ENCODE peak calls at places on chromosomes 11 and 22, in five cellular contexts. One of them, this sample, is unnamed.

GRCh38 chr11:62921201-62921572 is at the start of gene CHRM1:
- DNase-seq in RWPE2: no peak
- DNase-seq in neural progenitor cell: no peak
- DNase-seq in ovary: no peak
- DNase-seq in CD8-positive, alpha-beta memory T cell: no peak
- DNase-seq in this sample: no peak

GRCh38 chr22:22092974-22093373 is 110.4 kb upstream of the TOP3B start:
- DNase-seq in RWPE2: no peak
- DNase-seq in neural progenitor cell: no peak
- DNase-seq in ovary: no peak
- DNase-seq in CD8-positive, alpha-beta memory T cell: no peak
- DNase-seq in this sample: no peak

GRCh38 chr11:128421577-128421976 is 165.8 kb downstream of the ETS1 start:
- DNase-seq in RWPE2: no peak
- DNase-seq in neural progenitor cell: peak; percentile 24
- DNase-seq in ovary: no peak
- DNase-seq in CD8-positive, alpha-beta memory T cell: no peak
- DNase-seq in this sample: no peak

GRCh38 chr22:46695346-46696224 is 42.5 kb downstream of the CERK start:
- DNase-seq in RWPE2: no peak
- DNase-seq in neural progenitor cell: no peak
- DNase-seq in ovary: no peak
- DNase-seq in CD8-positive, alpha-beta memory T cell: no peak
- DNase-seq in this sample: no peak

GRCh38 chr11:130209128-130209932 is 49.7 kb downstream of the ST14 start:
- DNase-seq in RWPE2: peak; percentile 51
- DNase-seq in neural progenitor cell: no peak
- DNase-seq in ovary: no peak
- DNase-seq in CD8-positive, alpha-beta memory T cell: no peak
- DNase-seq in this sample: no peak

GRCh38 chr11:69351460-69351859 is 57.5 kb downstream of the MYEOV start:
- DNase-seq in RWPE2: no peak
- DNase-seq in neural progenitor cell: no peak
- DNase-seq in ovary: no peak
- DNase-seq in CD8-positive, alpha-beta memory T cell: no peak
- DNase-seq in this sample: no peak

GRCh38 chr22:25979968-25980367 is 189.3 kb upstream of the SEZ6L start:
- DNase-seq in RWPE2: no peak
- DNase-seq in neural progenitor cell: no peak
- DNase-seq in ovary: no peak
- DNase-seq in CD8-positive, alpha-beta memory T cell: no peak
- DNase-seq in this sample: no peak

GRCh38 chr22:35995345-35995744 is 33.3 kb downstream of the RBFOX2 start:
- DNase-seq in RWPE2: no peak
- DNase-seq in neural progenitor cell: no peak
- DNase-seq in ovary: no peak
- DNase-seq in CD8-positive, alpha-beta memory T cell: no peak
- DNase-seq in this sample: no peak

GRCh38 chr11:120756931-120757330 is 245.4 kb downstream of the GRIK4 start:
- DNase-seq in RWPE2: no peak
- DNase-seq in neural progenitor cell: peak; percentile 28
- DNase-seq in ovary: no peak
- DNase-seq in CD8-positive, alpha-beta memory T cell: no peak
- DNase-seq in this sample: no peak

GRCh38 chr11:126891556-126892217 is 108.9 kb downstream of the KIRREL3 start:
- DNase-seq in RWPE2: no peak
- DNase-seq in neural progenitor cell: no peak
- DNase-seq in ovary: no peak
- DNase-seq in CD8-positive, alpha-beta memory T cell: no peak
- DNase-seq in this sample: no peak

GRCh38 chr22:36077261-36077660 is 48.6 kb upstream of the RBFOX2 start:
- DNase-seq in RWPE2: no peak
- DNase-seq in neural progenitor cell: no peak
- DNase-seq in ovary: no peak
- DNase-seq in CD8-positive, alpha-beta memory T cell: no peak
- DNase-seq in this sample: no peak

GRCh38 chr11:82775736-82776346 is 42.2 kb upstream of the FAM181B start:
- DNase-seq in RWPE2: no peak
- DNase-seq in neural progenitor cell: peak; percentile 59
- DNase-seq in ovary: no peak
- DNase-seq in CD8-positive, alpha-beta memory T cell: no peak
- DNase-seq in this sample: no peak

GRCh38 chr22:44132724-44133123 is 48.0 kb upstream of the PARVG start:
- DNase-seq in RWPE2: no peak
- DNase-seq in neural progenitor cell: no peak
- DNase-seq in ovary: no peak
- DNase-seq in CD8-positive, alpha-beta memory T cell: no peak
- DNase-seq in this sample: no peak

GRCh38 chr11:126638663-126639062 is 283.2 kb downstream of the ST3GAL4 start:
- DNase-seq in RWPE2: no peak
- DNase-seq in neural progenitor cell: no peak
- DNase-seq in ovary: no peak
- DNase-seq in CD8-positive, alpha-beta memory T cell: no peak
- DNase-seq in this sample: no peak

GRCh38 chr22:38696606-38697005 is 4.1 kb downstream of the JOSD1 start:
- DNase-seq in RWPE2: no peak
- DNase-seq in neural progenitor cell: no peak
- DNase-seq in ovary: no peak
- DNase-seq in CD8-positive, alpha-beta memory T cell: no peak
- DNase-seq in this sample: peak; percentile 16

GRCh38 chr11:46353706-46354105 is 6.4 kb downstream of the DGKZ start:
- DNase-seq in RWPE2: no peak
- DNase-seq in neural progenitor cell: no peak
- DNase-seq in ovary: no peak
- DNase-seq in CD8-positive, alpha-beta memory T cell: no peak
- DNase-seq in this sample: no peak

GRCh38 chr11:78664606-78665005 is 89.9 kb upstream of the NARS2 start:
- DNase-seq in RWPE2: no peak
- DNase-seq in neural progenitor cell: no peak
- DNase-seq in ovary: no peak
- DNase-seq in CD8-positive, alpha-beta memory T cell: no peak
- DNase-seq in this sample: no peak

GRCh38 chr11:28621648-28622215 is 513.5 kb downstream of the METTL15 start:
- DNase-seq in RWPE2: no peak
- DNase-seq in neural progenitor cell: no peak
- DNase-seq in ovary: peak; percentile 33
- DNase-seq in CD8-positive, alpha-beta memory T cell: no peak
- DNase-seq in this sample: no peak

GRCh38 chr22:44669725-44670027 is 32.3 kb upstream of the PRR5 start:
- DNase-seq in RWPE2: no peak
- DNase-seq in neural progenitor cell: peak; percentile 68
- DNase-seq in ovary: no peak
- DNase-seq in CD8-positive, alpha-beta memory T cell: no peak
- DNase-seq in this sample: no peak

GRCh38 chr22:31228425-31228824 is 16.3 kb downstream of the LIMK2 start:
- DNase-seq in RWPE2: no peak
- DNase-seq in neural progenitor cell: no peak
- DNase-seq in ovary: no peak
- DNase-seq in CD8-positive, alpha-beta memory T cell: no peak
- DNase-seq in this sample: no peak

GRCh38 chr11:88174627-88175003 is 628 bp downstream of the RAB38 start:
- DNase-seq in RWPE2: peak; percentile 84
- DNase-seq in neural progenitor cell: peak; percentile 45
- DNase-seq in ovary: peak; percentile 63
- DNase-seq in CD8-positive, alpha-beta memory T cell: no peak
- DNase-seq in this sample: no peak

GRCh38 chr11:114295676-114296081 is 520 bp upstream of the NNMT start:
- DNase-seq in RWPE2: no peak
- DNase-seq in neural progenitor cell: no peak
- DNase-seq in ovary: no peak
- DNase-seq in CD8-positive, alpha-beta memory T cell: no peak
- DNase-seq in this sample: no peak

GRCh38 chr22:29071261-29072045 is 1.4 kb upstream of the KREMEN1 start:
- DNase-seq in RWPE2: peak; percentile 84
- DNase-seq in neural progenitor cell: peak; percentile 86
- DNase-seq in ovary: peak; percentile 62
- DNase-seq in CD8-positive, alpha-beta memory T cell: no peak
- DNase-seq in this sample: no peak

GRCh38 chr11:66020618-66021357 is 5.5 kb downstream of the CATSPER1 start:
- DNase-seq in RWPE2: peak; percentile 76
- DNase-seq in neural progenitor cell: no peak
- DNase-seq in ovary: no peak
- DNase-seq in CD8-positive, alpha-beta memory T cell: no peak
- DNase-seq in this sample: no peak

GRCh38 chr22:23418159-23418788 is 161.8 kb downstream of the IGLL1 start:
- DNase-seq in RWPE2: no peak
- DNase-seq in neural progenitor cell: peak; percentile 1
- DNase-seq in ovary: no peak
- DNase-seq in CD8-positive, alpha-beta memory T cell: no peak
- DNase-seq in this sample: no peak

GRCh38 chr11:8328848-8329330 is 65.2 kb upstream of the LMO1 start:
- DNase-seq in RWPE2: peak; percentile 88
- DNase-seq in neural progenitor cell: peak; percentile 95
- DNase-seq in ovary: peak; percentile 71
- DNase-seq in CD8-positive, alpha-beta memory T cell: peak; percentile 9
- DNase-seq in this sample: no peak

GRCh38 chr11:115930276-115930675 is 426.1 kb upstream of the CADM1 start:
- DNase-seq in RWPE2: no peak
- DNase-seq in neural progenitor cell: no peak
- DNase-seq in ovary: no peak
- DNase-seq in CD8-positive, alpha-beta memory T cell: no peak
- DNase-seq in this sample: no peak

GRCh38 chr11:72231396-72232259 is 7.1 kb downstream of the INPPL1 start:
- DNase-seq in RWPE2: no peak
- DNase-seq in neural progenitor cell: no peak
- DNase-seq in ovary: no peak
- DNase-seq in CD8-positive, alpha-beta memory T cell: no peak
- DNase-seq in this sample: no peak

GRCh38 chr11:28673687-28674431 is 565.7 kb downstream of the METTL15 start:
- DNase-seq in RWPE2: no peak
- DNase-seq in neural progenitor cell: no peak
- DNase-seq in ovary: no peak
- DNase-seq in CD8-positive, alpha-beta memory T cell: no peak
- DNase-seq in this sample: no peak

DNA sequence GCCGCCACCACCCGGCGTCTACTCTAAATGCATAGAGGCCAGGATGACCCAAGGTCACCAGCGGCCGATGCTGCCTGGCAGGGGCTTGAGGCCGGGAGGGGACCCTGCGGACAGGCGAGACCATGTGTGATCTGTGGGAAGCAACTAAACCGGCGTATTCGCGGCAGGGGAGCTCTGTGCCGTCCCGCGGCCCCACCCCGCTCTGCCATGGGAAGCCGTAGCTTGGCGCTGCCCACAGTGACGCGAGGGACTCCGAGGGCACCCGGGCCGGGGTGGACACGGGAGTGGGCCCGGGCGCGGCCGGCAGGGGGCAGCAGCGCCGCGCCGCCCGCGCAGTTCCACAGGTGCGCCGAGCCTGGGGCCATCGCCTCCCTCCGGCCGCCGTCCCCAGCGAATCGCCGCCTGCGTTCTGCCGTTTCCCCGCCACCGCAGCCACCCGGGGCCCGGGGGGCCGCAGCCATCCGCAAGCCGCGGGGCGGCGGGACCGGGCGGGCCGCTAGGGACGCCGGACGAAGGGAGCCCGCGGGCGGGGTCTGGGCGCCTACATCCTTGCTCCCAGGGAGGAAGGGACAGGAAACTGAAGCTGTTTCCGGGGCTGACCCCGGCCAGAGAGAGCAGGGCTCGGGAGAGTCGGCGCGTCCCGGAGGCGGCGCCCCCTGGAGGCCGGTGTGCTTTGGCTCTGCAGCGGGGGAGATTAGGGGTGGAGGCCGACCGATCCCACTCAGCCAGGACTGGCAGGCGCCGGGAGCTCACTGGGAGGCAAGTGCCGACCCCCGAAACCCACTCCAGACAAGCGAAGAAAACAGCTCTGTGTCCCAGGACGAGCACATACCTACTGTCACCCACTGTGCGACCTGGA is 12.5 kb upstream of the HDHD5 start:
- DNase-seq in RWPE2: peak; percentile 82
- DNase-seq in neural progenitor cell: peak; percentile 95
- DNase-seq in ovary: peak; percentile 87
- DNase-seq in CD8-positive, alpha-beta memory T cell: peak; percentile 66
- DNase-seq in this sample: peak; percentile 64
- H3K27ac ChIP-seq in RWPE2: peak overlapping the region; percentile 39
- H3K27ac ChIP-seq in neural progenitor cell: peak overlapping the region; percentile 89
- H3K27ac ChIP-seq in ovary: peak overlapping the region; percentile 76
- H3K27ac ChIP-seq in CD8-positive, alpha-beta memory T cell: peak overlapping the region; percentile 31
- H3K27ac ChIP-seq in this sample: peak overlapping the region; percentile 47

DNA sequence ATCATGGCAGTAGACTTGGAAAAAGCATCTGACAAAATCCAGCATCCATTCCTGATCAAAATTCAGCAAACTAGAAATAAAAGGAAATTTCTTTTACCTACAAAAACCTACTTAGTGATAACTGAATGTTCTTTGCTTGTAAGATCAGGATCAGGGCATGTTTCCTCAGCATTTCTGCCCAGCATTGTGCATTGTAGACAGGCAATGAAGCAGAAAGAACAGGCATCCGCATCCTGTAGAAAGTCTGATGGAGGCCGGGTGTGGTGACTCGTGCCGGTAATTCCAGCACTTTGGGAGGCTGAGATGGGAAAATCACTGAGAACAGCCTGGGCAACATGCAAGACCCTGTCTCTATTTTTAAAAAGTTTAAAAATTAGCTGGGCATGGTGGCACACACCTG is 32.5 kb upstream of the PANX2 start:
- DNase-seq in RWPE2: no peak
- DNase-seq in neural progenitor cell: no peak
- DNase-seq in ovary: no peak
- DNase-seq in CD8-positive, alpha-beta memory T cell: no peak
- DNase-seq in this sample: no peak
- H3K27me3 ChIP-seq in RWPE2: no peaks in the 10 kb centered on the region
- H3K27me3 ChIP-seq in neural progenitor cell: no peaks in the 10 kb centered on the region
- H3K27me3 ChIP-seq in ovary: no peaks in the 10 kb centered on the region
- H3K27me3 ChIP-seq in CD8-positive, alpha-beta memory T cell: no peaks in the 10 kb centered on the region
- H3K27me3 ChIP-seq in this sample: peaks cover 4% of the 10 kb centered on the region

DNA sequence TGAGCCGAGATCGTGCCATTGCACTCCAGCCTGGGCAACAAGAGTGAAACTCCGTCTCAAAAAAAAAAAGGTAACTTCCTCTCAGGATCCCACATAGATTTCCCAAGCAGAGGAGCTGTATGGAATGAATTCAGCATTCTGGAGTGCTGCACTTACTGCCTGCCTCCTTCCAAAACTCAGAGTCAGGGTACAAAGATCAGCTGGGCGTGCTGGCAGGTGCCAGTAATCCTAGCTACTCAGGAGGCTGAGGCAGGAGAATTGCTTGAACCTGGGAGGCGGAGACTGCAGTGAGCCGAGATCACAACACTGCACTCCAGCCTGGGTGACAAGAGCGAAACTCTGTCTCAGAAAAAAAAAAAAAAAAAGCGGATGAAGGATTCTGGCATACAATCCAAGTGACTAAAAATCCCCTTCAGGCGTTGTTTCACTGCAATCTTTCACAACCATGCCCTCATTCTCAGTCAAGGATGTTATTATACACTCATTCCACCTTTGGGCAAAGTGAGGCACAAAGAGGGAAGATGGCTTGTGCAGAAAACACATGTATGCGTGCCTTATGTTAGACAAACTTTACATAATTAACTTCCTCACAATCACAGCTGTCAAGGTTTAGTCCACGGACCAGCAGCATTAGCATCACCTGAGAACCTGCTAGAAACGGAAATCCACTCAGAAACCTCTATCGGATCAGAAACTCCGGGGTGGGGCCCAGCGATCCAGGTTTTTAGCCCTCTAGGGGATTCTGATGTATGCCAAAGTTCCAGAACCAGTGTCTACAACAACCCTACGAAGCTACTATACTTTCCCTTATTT is 1.1 kb upstream of the NOL12 start:
- DNase-seq in RWPE2: no peak
- DNase-seq in neural progenitor cell: no peak
- DNase-seq in ovary: no peak
- DNase-seq in CD8-positive, alpha-beta memory T cell: no peak
- DNase-seq in this sample: no peak
- H3K4me3 ChIP-seq in RWPE2: no peak overlapping the region
- H3K4me3 ChIP-seq in neural progenitor cell: no peak overlapping the region
- H3K4me3 ChIP-seq in ovary: no peak overlapping the region
- H3K4me3 ChIP-seq in CD8-positive, alpha-beta memory T cell: no peak overlapping the region
- H3K4me3 ChIP-seq in this sample: no peak overlapping the region

GRCh38 chr22:30191049-30191701 is 55.4 kb downstream of the LIF start:
- DNase-seq in RWPE2: no peak
- DNase-seq in neural progenitor cell: no peak
- DNase-seq in ovary: no peak
- DNase-seq in CD8-positive, alpha-beta memory T cell: no peak
- DNase-seq in this sample: no peak
- H3K27ac ChIP-seq in RWPE2: no peak overlapping the region
- H3K27ac ChIP-seq in neural progenitor cell: no peak overlapping the region
- H3K27ac ChIP-seq in ovary: no peak overlapping the region
- H3K27ac ChIP-seq in CD8-positive, alpha-beta memory T cell: no peak overlapping the region
- H3K27ac ChIP-seq in this sample: no peak overlapping the region